ENCODE peak calls at places on chromosome 19, in four cellular contexts. I is SK-N-SH, O is HEK293T, T is GM12878. J is an unnamed sample.

GRCh38 chr19:16441661-16442071 is 30.1 kb downstream of the EPS15L1 start:
- DNase-seq in I (peak), O (peak), T (no peak), J (peak)

GRCh38 chr19:4030552-4030951 is 23.0 kb downstream of the PIAS4 start:
- DNase-seq in I (no peak), O (no peak), T (no peak), J (no peak)

GRCh38 chr19:13143135-13143534 is 7.0 kb downstream of the STX10 start:
- DNase-seq in I (no peak), O (no peak), T (no peak), J (no peak)

GRCh38 chr19:34432797-34433196 is 4.6 kb downstream of the UBA2 start:
- DNase-seq in I (no peak), O (no peak), T (no peak), J (no peak)

GRCh38 chr19:8163781-8164180 is 14.4 kb upstream of the FBN3 start:
- DNase-seq in I (no peak), O (no peak), T (no peak), J (peak)

GRCh38 chr19:2356036-2356646 is 3.9 kb upstream of the TMPRSS9 start:
- DNase-seq in I (no peak), O (no peak), T (no peak), J (no peak)

GRCh38 chr19:43562698-43563241 is 12.6 kb downstream of the XRCC1 start:
- DNase-seq in I (no peak), O (no peak), T (peak), J (no peak)

GRCh38 chr19:18879579-18880373 is 16.2 kb downstream of the CERS1 start:
- DNase-seq in I (peak), O (peak), T (no peak), J (peak)

GRCh38 chr19:17938092-17938845 is 5.5 kb downstream of the CCDC124 start:
- DNase-seq in I (peak), O (peak), T (no peak), J (peak)

GRCh38 chr19:977058-977464 is 7.1 kb upstream of the WDR18 start:
- DNase-seq in I (no peak), O (no peak), T (no peak), J (no peak)

GRCh38 chr19:3292958-3293529 is 68.6 kb downstream of the CELF5 start:
- DNase-seq in I (peak), O (no peak), T (no peak), J (no peak)

GRCh38 chr19:46691948-46692347 is 25.0 kb downstream of the PRKD2 start:
- DNase-seq in I (no peak), O (no peak), T (no peak), J (no peak)

GRCh38 chr19:19592690-19593089 is 25.8 kb downstream of the PBX4 start:
- DNase-seq in I (no peak), O (no peak), T (no peak), J (no peak)

GRCh38 chr19:52660981-52661380 is 22.8 kb upstream of the ZNF83 start:
- DNase-seq in I (no peak), O (no peak), T (no peak), J (no peak)

GRCh38 chr19:46902402-46902766 is 41.6 kb downstream of the ARHGAP35 start:
- DNase-seq in I (no peak), O (no peak), T (no peak), J (no peak)

GRCh38 chr19:33781996-33782395 is 14.7 kb upstream of the KCTD15 start:
- DNase-seq in I (no peak), O (no peak), T (no peak), J (no peak)

GRCh38 chr19:53365899-53366493 is 491 bp downstream of the ZNF525 start:
- DNase-seq in I (peak), O (no peak), T (no peak), J (peak)

GRCh38 chr19:43784981-43785808 is 4.4 kb upstream of the KCNN4 start:
- DNase-seq in I (peak), O (peak), T (no peak), J (peak)

GRCh38 chr19:2426661-2427322 is 594 bp downstream of the TIMM13 start:
- DNase-seq in I (peak), O (peak), T (no peak), J (peak)

GRCh38 chr19:590750-591098 is 1.0 kb downstream of the HCN2 start:
- DNase-seq in I (no peak), O (no peak), T (no peak), J (no peak)

GRCh38 chr19:12872255-12872654 is 9.0 kb downstream of the DNASE2 start:
- DNase-seq in I (no peak), O (no peak), T (no peak), J (peak)

GRCh38 chr19:33304760-33305647 is 2.7 kb upstream of the CEBPA start:
- DNase-seq in I (no peak), O (peak), T (no peak), J (peak)

GRCh38 chr19:4130635-4131438 is 6.9 kb upstream of the MAP2K2 start:
- DNase-seq in I (no peak), O (no peak), T (no peak), J (peak)

GRCh38 chr19:17555929-17556813 is 722 bp downstream of the COLGALT1 start:
- DNase-seq in I (peak), O (no peak), T (no peak), J (peak)

GRCh38 chr19:2167896-2168618 is 4.3 kb downstream of the DOT1L start:
- DNase-seq in I (no peak), O (no peak), T (peak), J (no peak)

DNA sequence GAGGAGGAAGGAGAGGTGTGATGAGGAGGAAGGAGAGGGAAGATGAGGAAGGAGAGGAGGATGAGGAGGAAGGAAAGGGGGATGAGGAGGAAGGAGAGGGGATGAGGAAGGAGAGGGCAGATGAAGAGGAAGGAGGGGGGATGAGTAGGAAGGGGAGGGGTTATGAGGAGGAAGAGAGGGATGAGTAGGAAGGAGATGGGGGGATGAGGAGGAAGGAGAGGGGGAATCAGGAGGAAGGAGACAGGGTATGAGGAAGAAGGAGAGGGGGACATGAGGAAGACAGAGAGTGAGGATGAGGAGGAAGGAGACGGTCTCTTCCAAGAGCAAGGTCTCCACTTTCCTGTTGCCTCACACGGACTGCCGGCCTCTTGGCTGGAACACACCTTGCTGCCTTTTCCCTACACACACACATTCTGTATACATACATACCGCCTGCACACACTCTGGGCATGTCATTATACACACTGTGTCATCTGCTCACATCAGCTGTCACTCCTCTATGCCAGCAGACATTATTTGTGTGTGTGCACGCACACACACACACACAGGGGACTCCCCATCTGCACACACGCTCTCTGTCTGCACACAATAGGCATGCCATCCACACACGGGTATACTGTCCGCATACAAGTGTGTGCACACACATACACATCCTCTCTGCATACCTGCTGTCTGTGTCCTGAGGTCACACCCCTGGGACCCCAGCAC is 11.1 kb upstream of the VSTM2B start:
- DNase-seq in I (no peak), O (no peak), T (no peak), J (no peak)
- TF ChIP-seq FOXM1 in I (no peak), O (no peak), T (no peak), J (no peak)

GRCh38 chr19:6528544-6529121 is 2.2 kb upstream of the TNFSF9 start:
- DNase-seq in I (no peak), O (no peak), T (no peak), J (no peak)
- TF ChIP-seq FOXM1 in I (no peak), O (no peak), T (no peak), J (no peak)

DNA sequence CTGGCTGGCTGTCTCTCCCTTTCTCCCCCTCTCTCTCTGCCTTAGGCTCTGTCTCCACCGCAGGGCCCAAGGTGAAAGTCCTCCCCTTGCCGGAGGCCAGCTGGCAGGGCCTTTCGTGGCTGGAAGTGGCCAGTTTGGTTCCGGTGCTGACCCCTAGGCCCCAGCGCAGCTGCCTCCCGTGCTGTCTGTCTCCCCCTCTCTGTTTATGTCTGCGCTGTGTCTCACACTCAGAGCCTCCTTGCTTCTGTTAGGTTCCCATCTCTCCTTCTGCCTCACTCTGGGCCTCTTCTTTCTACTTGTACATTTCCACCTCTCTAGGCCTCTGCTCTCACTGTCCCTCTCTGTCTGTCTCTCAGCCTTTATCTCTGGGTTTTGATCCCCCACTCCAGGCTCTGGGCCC is 13.1 kb downstream of the CCDC97 start:
- DNase-seq in I (no peak), O (no peak), T (no peak), J (no peak)
- TF ChIP-seq FOXM1 in I (no peak), O (no peak), T (no peak), J (no peak)

GRCh38 chr19:38394488-38394887 is 6.0 kb downstream of the SPRED3 start:
- DNase-seq in I (no peak), O (no peak), T (no peak), J (no peak)
- TF ChIP-seq FOXM1 in I (no peak), O (no peak), T (no peak), J (no peak)

GRCh38 chr19:14433454-14434156 is 499 bp downstream of the PKN1 start:
- DNase-seq in I (peak), O (no peak), T (no peak), J (no peak)

GRCh38 chr19:14434543-14435319 is 1.6 kb downstream of the PKN1 start:
- DNase-seq in I (peak), O (no peak), T (no peak), J (peak)

GRCh38 chr19:14434157-14434501 is 1.0 kb downstream of the PKN1 start:
- DNase-seq in I (peak), O (no peak), T (no peak), J (no peak)

GRCh38 chr19:14430712-14431111 is 2.4 kb upstream of the PKN1 start:
- DNase-seq in I (no peak), O (no peak), T (no peak), J (no peak)

DNA sequence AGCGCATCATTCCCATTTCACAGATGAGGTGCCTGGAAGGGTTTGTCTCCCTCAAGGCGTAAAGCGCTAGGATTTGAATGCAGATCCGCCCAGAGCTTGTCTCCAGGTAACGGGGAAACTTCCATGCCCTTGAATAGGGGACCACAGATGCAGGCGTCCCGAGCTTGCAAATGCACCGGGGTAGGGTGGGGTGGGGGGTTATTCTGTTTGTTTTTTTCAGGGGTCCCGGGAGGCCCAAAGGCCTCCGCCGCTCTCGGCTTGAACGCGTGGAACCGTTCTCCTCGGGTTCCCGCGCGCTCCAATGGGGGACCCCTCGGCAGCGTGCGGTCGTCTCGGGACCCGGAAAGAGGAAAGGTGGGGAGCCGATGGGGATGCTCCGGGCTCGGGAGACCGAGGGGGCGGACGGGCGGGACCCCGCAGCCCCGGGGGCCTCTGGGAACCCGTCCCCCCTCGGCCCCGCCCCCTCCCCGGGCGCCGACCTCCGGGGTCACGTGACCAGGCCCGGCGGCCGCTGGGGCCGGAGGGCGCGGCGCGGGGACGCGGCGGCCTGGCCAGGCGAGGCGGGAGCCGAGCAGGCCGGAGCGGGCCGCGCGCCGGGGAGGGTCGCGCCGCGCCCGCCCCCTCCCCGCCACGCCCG is at the start of gene PKN1:
- DNase-seq in I (peak), O (peak), T (no peak), J (peak)
- TF ChIP-seq FOXM1 in I (no peak), O (no peak), T (no peak), J (no peak)

GRCh38 chr19:50759886-50760285 is 10.4 kb upstream of the GPR32 start:
- DNase-seq in I (no peak), O (peak), T (no peak), J (peak)
- TF ChIP-seq FOXM1 in I (no peak), O (no peak), T (no peak), J (no peak)

GRCh38 chr19:45162464-45163143 is 1.8 kb upstream of the NKPD1 start:
- DNase-seq in I (no peak), O (no peak), T (no peak), J (no peak)

GRCh38 chr19:45163156-45163555 is 2.4 kb upstream of the NKPD1 start:
- DNase-seq in I (no peak), O (no peak), T (no peak), J (no peak)

GRCh38 chr19:45160870-45161714 is at the start of gene NKPD1:
- DNase-seq in I (no peak), O (no peak), T (no peak), J (no peak)

GRCh38 chr19:45163751-45164150 is 3.0 kb upstream of the NKPD1 start:
- DNase-seq in I (no peak), O (no peak), T (no peak), J (no peak)

DNA sequence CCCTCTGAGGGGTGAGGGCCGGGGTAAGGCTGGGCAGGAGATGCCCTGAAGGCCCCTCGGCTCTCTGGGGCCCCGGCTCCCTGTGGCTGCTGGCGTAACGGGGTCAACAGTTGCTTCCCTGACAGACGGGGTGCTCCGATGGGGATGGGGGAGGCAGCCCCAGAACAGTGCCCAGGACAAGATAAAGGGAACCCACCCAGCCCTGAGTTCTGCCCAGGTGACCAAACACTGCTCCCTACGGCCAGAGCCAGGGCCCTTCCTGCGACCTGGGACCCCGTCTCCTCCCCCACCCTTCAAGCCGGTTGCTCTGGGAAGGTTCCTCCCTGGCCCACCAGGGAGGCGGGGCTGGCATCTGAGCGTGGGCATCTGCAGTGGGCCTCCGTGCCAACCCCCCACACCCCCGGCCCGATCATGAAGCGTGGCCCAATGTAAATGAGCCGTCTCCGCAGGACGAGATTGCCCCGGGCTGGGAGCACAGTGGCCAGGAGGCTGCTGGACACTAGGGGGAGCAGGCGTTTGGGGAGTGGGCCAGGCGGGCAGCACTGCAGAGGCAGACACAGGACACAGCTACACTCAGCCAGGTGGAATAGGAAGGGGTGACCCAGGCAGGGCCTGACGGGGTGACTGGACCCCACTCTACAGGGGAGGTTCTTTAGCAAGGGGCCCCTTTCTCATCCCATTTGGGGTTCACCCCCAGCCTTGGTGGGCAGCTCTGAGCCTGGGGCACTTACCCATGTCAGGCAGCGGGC is 1.1 kb upstream of the NKPD1 start:
- DNase-seq in I (peak), O (peak), T (no peak), J (peak)
- TF ChIP-seq FOXM1 in I (no peak), O (no peak), T (no peak), J (no peak)

GRCh38 chr19:10685210-10685609 is 16.0 kb upstream of the QTRT1 start:
- DNase-seq in I (no peak), O (no peak), T (no peak), J (no peak)
- TF ChIP-seq FOXM1 in I (no peak), O (no peak), T (no peak), J (no peak)

J was measured in K562.